ENCODE peak calls at places on chromosomes 11 and 22, in four cellular contexts. Y is activated CD4-positive, alpha-beta T cell treated with anti-CD3 and anti-CD28 coated beads, Interleukin-2, amount 50 U/mL, for 4 hours; P is H1; Z is posterior cingulate gyrus. A is an unnamed sample.

GRCh38 chr11:79296113-79296512 is 144.7 kb downstream of the TENM4 start:
- DNase-seq in Y (no peak), P (no peak), Z (no peak), A (no peak)

GRCh38 chr11:24239016-24239720 is 257.7 kb upstream of the LUZP2 start:
- DNase-seq in Y (no peak), P (no peak), Z (no peak), A (no peak)

GRCh38 chr22:46052331-46052771 is 75.4 kb upstream of the WNT7B start:
- DNase-seq in Y (no peak), P (no peak), Z (no peak), A (no peak)

GRCh38 chr11:13355191-13355590 is 77.6 kb downstream of the BMAL1 start:
- DNase-seq in Y (no peak), P (no peak), Z (no peak), A (no peak)

GRCh38 chr22:50641696-50642607 is 14.0 kb upstream of the ARSA start:
- DNase-seq in Y (no peak), P (peak; percentile 79), Z (peak; percentile 39), A (no peak)

GRCh38 chr11:76984741-76985140 is 49.5 kb upstream of the B3GNT6 start:
- DNase-seq in Y (no peak), P (no peak), Z (no peak), A (no peak)

GRCh38 chr22:20626811-20627210 is 119.4 kb downstream of the MED15 start:
- DNase-seq in Y (no peak), P (no peak), Z (no peak), A (no peak)

GRCh38 chr11:131481317-131481716 is 110.9 kb downstream of the NTM start:
- DNase-seq in Y (no peak), P (no peak), Z (no peak), A (no peak)

GRCh38 chr11:121996574-121996973 is 119.4 kb downstream of the BLID start:
- DNase-seq in Y (no peak), P (no peak), Z (no peak), A (no peak)

GRCh38 chr11:106105986-106106385 is 28.5 kb downstream of the AASDHPPT start:
- DNase-seq in Y (no peak), P (no peak), Z (no peak), A (no peak)

GRCh38 chr22:38657248-38657909 is 941 bp downstream of the CBY1 start:
- DNase-seq in Y (peak; percentile 6), P (peak; percentile 49), Z (no peak), A (no peak)

GRCh38 chr22:46070722-46071450 is 79.4 kb upstream of the PPARA start:
- DNase-seq in Y (peak; percentile 36), P (peak; percentile 71), Z (peak; percentile 48), A (no peak)

A was measured in caudate nucleus.